ENCODE peak calls at places on chromosome 14, in nine cellular contexts. F, P, Y, K, G, O, Z, D and N are unnamed samples.

GRCh38 chr14:51534623-51535022 is 117.1 kb upstream of the FRMD6 start:
- DNase-seq in F (peak), P (no peak), Y (no peak), K (peak), G (no peak), O (no peak), Z (no peak), D (no peak), N (no peak)

GRCh38 chr14:92040431-92041040 is 677 bp upstream of the TRIP11 start:
- DNase-seq in F (peak), P (no peak), Y (no peak), K (peak), G (no peak), O (peak), Z (no peak), D (no peak), N (no peak)

GRCh38 chr14:53786045-53786444 is 170.6 kb downstream of the BMP4 start:
- DNase-seq in F (no peak), P (no peak), Y (no peak), K (no peak), G (no peak), O (no peak), Z (no peak), D (no peak), N (no peak)

GRCh38 chr14:24246765-24247212 is 4.4 kb upstream of the TINF2 start:
- DNase-seq in F (no peak), P (no peak), Y (no peak), K (no peak), G (no peak), O (no peak), Z (no peak), D (no peak), N (no peak)

GRCh38 chr14:21874167-21874566 is 200.5 kb upstream of the OR4E1 start:
- DNase-seq in F (no peak), P (no peak), Y (no peak), K (no peak), G (no peak), O (no peak), Z (no peak), D (no peak), N (no peak)

GRCh38 chr14:77489051-77489450 is 9.6 kb downstream of the ISM2 start:
- DNase-seq in F (no peak), P (no peak), Y (no peak), K (no peak), G (no peak), O (no peak), Z (no peak), D (no peak), N (no peak)

GRCh38 chr14:55599250-55599879 is 19.4 kb downstream of the KTN1 start:
- DNase-seq in F (peak), P (no peak), Y (peak), K (no peak), G (no peak), O (no peak), Z (no peak), D (no peak), N (no peak)

GRCh38 chr14:71050227-71050823 is 143.1 kb downstream of the PCNX1 start:
- DNase-seq in F (no peak), P (no peak), Y (no peak), K (no peak), G (no peak), O (peak), Z (no peak), D (no peak), N (no peak)

GRCh38 chr14:74469548-74470518 is 23.3 kb downstream of the NPC2 start:
- DNase-seq in F (no peak), P (no peak), Y (no peak), K (no peak), G (no peak), O (no peak), Z (no peak), D (no peak), N (no peak)

GRCh38 chr14:96380735-96381134 is 11.2 kb upstream of the AK7 start:
- DNase-seq in F (no peak), P (no peak), Y (no peak), K (no peak), G (no peak), O (no peak), Z (no peak), D (no peak), N (no peak)

GRCh38 chr14:21748869-21749303 is 75.3 kb upstream of the OR4E1 start:
- DNase-seq in F (peak), P (peak), Y (no peak), K (peak), G (peak), O (peak), Z (peak), D (peak), N (no peak)